ENCODE peak calls at places on chromosomes 16 and 17, in seven cellular contexts. Y, B, R, Q, D, W and F are unnamed samples.

GRCh38 chr17:63751806-63752205 is 10.2 kb upstream of the STRADA start:
- DNase-seq in D (peak), Q (no peak), R (no peak), W (no peak), Y (no peak), B (no peak), F (no peak)

GRCh38 chr16:28975158-28975603 is 603 bp downstream of the SPNS1 start:
- DNase-seq in D (no peak), R (no peak), W (peak), B (no peak), Y (peak), Q (peak), F (no peak)

GRCh38 chr17:35752471-35752870 is 568 bp downstream of the GAS2L2 start:
- DNase-seq in B (no peak), Y (no peak), D (no peak), W (peak), R (no peak), Q (no peak), F (no peak)

GRCh38 chr16:58024673-58025350 is 742 bp upstream of the MMP15 start:
- DNase-seq in R (peak), Y (no peak), D (peak), Q (peak), W (peak), B (no peak), F (no peak)

GRCh38 chr16:72355561-72355960 is 183.6 kb upstream of the PMFBP1 start:
- DNase-seq in Y (no peak), B (no peak), D (no peak), R (no peak), W (no peak), Q (no peak), F (no peak)

GRCh38 chr17:72735602-72736001 is 356.9 kb downstream of the SLC39A11 start:
- DNase-seq in W (no peak), D (no peak), R (no peak), Q (no peak), Y (no peak), B (no peak), F (no peak)

GRCh38 chr16:9469512-9469911 is 378.1 kb downstream of the HAPSTR1 start:
- DNase-seq in R (peak), D (no peak), B (no peak), Q (no peak), W (peak), Y (no peak), F (no peak)

GRCh38 chr16:88005148-88005547 is 53.9 kb downstream of the BANP start:
- DNase-seq in W (no peak), B (no peak), Q (no peak), Y (no peak), D (peak), R (no peak), F (peak)

GRCh38 chr16:62503073-62503472 is 466.8 kb upstream of the CDH8 start:
- DNase-seq in W (no peak), Y (no peak), D (no peak), Q (no peak), R (no peak), B (no peak), F (no peak)

GRCh38 chr16:58464916-58465731 is 34.8 kb upstream of the NDRG4 start:
- DNase-seq in D (no peak), R (no peak), Q (no peak), W (no peak), Y (no peak), B (no peak), F (no peak)

GRCh38 chr17:56881685-56882295 is 32.1 kb downstream of the TRIM25 start:
- DNase-seq in Q (no peak), W (no peak), B (no peak), R (no peak), D (no peak), Y (no peak), F (no peak)

GRCh38 chr17:72417627-72418026 is 296.8 kb downstream of the SOX9 start:
- DNase-seq in B (no peak), R (no peak), W (no peak), D (no peak), Q (no peak), Y (no peak), F (no peak)

GRCh38 chr17:79789943-79790804 is 6.7 kb downstream of the CBX8 start:
- DNase-seq in Q (peak), D (no peak), B (peak), R (no peak), Y (no peak), W (peak), F (peak)

GRCh38 chr17:63844293-63844672 is 1.8 kb upstream of the SMARCD2 start:
- DNase-seq in R (no peak), Q (no peak), Y (no peak), W (no peak), B (no peak), D (no peak), F (no peak)

GRCh38 chr17:50621562-50621961 is 13.1 kb upstream of the ABCC3 start:
- DNase-seq in R (no peak), Q (no peak), D (no peak), Y (no peak), B (no peak), W (no peak), F (no peak)

GRCh38 chr16:23781176-23781575 is 26.4 kb downstream of the CHP2 start:
- DNase-seq in Y (no peak), W (no peak), Q (no peak), D (no peak), R (no peak), B (no peak), F (no peak)

GRCh38 chr16:23679274-23679985 is 741 bp downstream of the PLK1 start:
- DNase-seq in Y (peak), R (peak), Q (peak), B (peak), W (peak), D (peak), F (peak)

GRCh38 chr16:47309581-47310312 is 151.1 kb downstream of the ITFG1 start:
- DNase-seq in R (no peak), B (no peak), Y (no peak), D (no peak), Q (no peak), W (no peak), F (no peak)

GRCh38 chr17:59510611-59511010 is 54.8 kb upstream of the DHX40 start:
- DNase-seq in D (no peak), Q (no peak), Y (no peak), B (no peak), W (no peak), R (no peak), F (no peak)

GRCh38 chr16:89375021-89375420 is 115.3 kb downstream of the ANKRD11 start:
- DNase-seq in W (peak), Q (no peak), R (no peak), B (no peak), D (no peak), Y (no peak), F (no peak)

GRCh38 chr17:55265434-55266021 is 768 bp downstream of the HLF start:
- DNase-seq in R (no peak), Q (peak), W (no peak), Y (no peak), B (no peak), D (no peak), F (no peak)

GRCh38 chr16:10942352-10943297 is at the start of gene DEXI:
- DNase-seq in Q (peak), R (peak), D (peak), W (peak), B (peak), Y (peak), F (peak)

GRCh38 chr16:5062051-5062450 is 3.7 kb downstream of the C16orf89 start:
- DNase-seq in Q (no peak), W (no peak), R (no peak), Y (no peak), D (no peak), B (no peak), F (peak)

GRCh38 chr17:50948711-50949110 is 82.6 kb upstream of the TOB1 start:
- DNase-seq in R (no peak), B (no peak), D (no peak), W (no peak), Y (no peak), Q (no peak), F (no peak)

GRCh38 chr16:21081329-21081728 is 69.3 kb downstream of the DNAH3 start:
- DNase-seq in R (no peak), Q (no peak), D (no peak), Y (no peak), B (no peak), W (no peak), F (no peak)

GRCh38 chr17:30170415-30170987 is 53.9 kb downstream of the NSRP1 start:
- DNase-seq in W (peak), B (peak), Q (no peak), D (no peak), Y (peak), R (no peak), F (peak)

GRCh38 chr17:66518108-66518507 is 215.7 kb downstream of the PRKCA start:
- DNase-seq in R (no peak), B (no peak), Q (no peak), W (no peak), D (no peak), Y (no peak), F (no peak)

GRCh38 chr17:65530158-65530984 is 31.1 kb downstream of the AXIN2 start:
- DNase-seq in Y (no peak), R (no peak), B (no peak), D (no peak), W (no peak), Q (no peak), F (no peak)

GRCh38 chr17:75839942-75840778 is 4.0 kb downstream of the UNC13D start:
- DNase-seq in D (no peak), Q (no peak), W (no peak), R (no peak), Y (no peak), B (no peak), F (no peak)

GRCh38 chr16:24624102-24624501 is 84.7 kb downstream of the RBBP6 start:
- DNase-seq in Y (no peak), B (no peak), W (no peak), D (no peak), R (no peak), Q (no peak), F (peak)

GRCh38 chr16:27287051-27287811 is 18.7 kb upstream of the NSMCE1 start:
- DNase-seq in D (no peak), B (no peak), R (no peak), Y (no peak), W (no peak), Q (no peak), F (no peak)

GRCh38 chr17:27968206-27968732 is 74.2 kb upstream of the NLK start:
- DNase-seq in Q (peak), D (no peak), W (no peak), Y (no peak), R (no peak), B (no peak), F (no peak)